ENCODE peak calls at places on chromosomes 6 and 20, in nine cellular contexts. X is stimulated activated CD4-positive, alpha-beta T cell treated with anti-CD3 and anti-CD28 coated beads, Interleukin-1b, Interleukin-23, amount 100 ng/mL, for 4 hours; O is activated effector memory CD4-positive, alpha-beta T cell treated with anti-CD3 and anti-CD28 coated beads, Interleukin-2, amount 50 U/mL, for 16 hours; T is breast epithelium; B is stimulated activated CD8-positive, alpha-beta memory T cell treated with anti-CD3 and anti-CD28 coated beads, Interleukin-4, amount 100 ng/mL, for 24 hours; C is NCI-H510A treated with DMSO at 0.1 percent for 48 hours; A is activated CD4-positive, alpha-beta T cell treated with anti-CD3 and anti-CD28 coated beads, Interleukin-2, amount 50 U/mL, for 1 hour; M is HS-5; Y is cardiac muscle cell. H is an unnamed sample.

GRCh38 chr6:77536701-77537100 is 73.4 kb upstream of the HTR1B start:
- DNase-seq in C (no peak), T (no peak), Y (no peak), M (no peak), O (no peak), B (no peak), X (no peak), A (no peak), H (no peak)

GRCh38 chr6:42279144-42279781 is 61.6 kb upstream of the MRPS10 start:
- DNase-seq in T (no peak), A (no peak), C (no peak), M (no peak), O (peak), B (no peak), Y (no peak), X (no peak), H (no peak)

GRCh38 chr20:23917024-23917725 is 37.6 kb upstream of the CST5 start:
- DNase-seq in M (no peak), X (no peak), B (no peak), C (no peak), Y (no peak), A (no peak), T (no peak), O (no peak), H (no peak)

GRCh38 chr6:158185729-158186456 is 17.7 kb downstream of the GTF2H5 start:
- DNase-seq in T (no peak), C (no peak), M (peak), B (no peak), Y (no peak), A (no peak), X (no peak), O (no peak), H (no peak)

GRCh38 chr20:62859721-62860120 is 1.9 kb downstream of the TCFL5 start:
- DNase-seq in M (no peak), B (no peak), A (no peak), O (no peak), Y (no peak), X (no peak), T (peak), C (no peak), H (no peak)

GRCh38 chr6:25660512-25660911 is 8.5 kb downstream of the SCGN start:
- DNase-seq in B (no peak), Y (no peak), T (no peak), O (no peak), X (no peak), C (peak), M (peak), A (no peak), H (no peak)

GRCh38 chr6:157045831-157046454 is 268.8 kb downstream of the ARID1B start:
- DNase-seq in B (no peak), T (no peak), C (peak), X (no peak), Y (peak), O (no peak), M (peak), A (no peak), H (no peak)

GRCh38 chr20:21183722-21184121 is 57.8 kb downstream of the KIZ start:
- DNase-seq in C (no peak), T (no peak), A (no peak), M (no peak), X (no peak), B (no peak), Y (no peak), O (no peak), H (no peak)

GRCh38 chr6:167541544-167541943 is 216.7 kb downstream of the TTLL2 start:
- DNase-seq in O (no peak), T (no peak), A (no peak), B (no peak), C (no peak), Y (no peak), X (no peak), M (no peak), H (no peak)

GRCh38 chr6:144602523-144603180 is 317.5 kb downstream of the UTRN start:
- DNase-seq in Y (no peak), B (no peak), C (no peak), T (no peak), A (no peak), M (no peak), O (no peak), X (no peak), H (no peak)

GRCh38 chr20:63881451-63882226 is 13.3 kb upstream of the DNAJC5 start:
- DNase-seq in Y (no peak), O (no peak), A (no peak), M (no peak), C (no peak), X (no peak), B (no peak), T (no peak), H (no peak)

GRCh38 chr6:124430741-124431140 is 531.5 kb upstream of the RNF217 start:
- DNase-seq in O (no peak), X (no peak), C (no peak), T (no peak), B (no peak), M (no peak), Y (no peak), A (no peak), H (no peak)

GRCh38 chr6:160139420-160139851 is 17.8 kb downstream of the SLC22A1 start:
- DNase-seq in O (no peak), C (no peak), X (no peak), A (no peak), Y (no peak), T (no peak), M (peak), B (no peak), H (no peak)

GRCh38 chr6:1313755-1314503 is 2.0 kb downstream of the FOXQ1 start:
- DNase-seq in C (no peak), Y (peak), M (no peak), T (no peak), X (no peak), O (no peak), A (no peak), B (no peak), H (peak)

GRCh38 chr20:19992996-19993908 is 23.9 kb upstream of the NAA20 start:
- DNase-seq in T (no peak), Y (no peak), X (no peak), B (no peak), O (no peak), M (peak), A (no peak), C (no peak), H (no peak)

GRCh38 chr6:132819405-132820145 is 5.2 kb downstream of the RPS12 start:
- DNase-seq in T (no peak), X (no peak), C (no peak), B (no peak), O (no peak), A (no peak), Y (no peak), M (peak), H (no peak)

GRCh38 chr6:13120483-13121482 is 207.6 kb downstream of the TBC1D7 start:
- DNase-seq in T (no peak), B (no peak), M (no peak), X (no peak), A (no peak), C (no peak), O (no peak), Y (peak), H (no peak)

GRCh38 chr6:82989891-82990290 is 75.8 kb downstream of the UBE3D start:
- DNase-seq in X (no peak), C (no peak), T (no peak), M (no peak), Y (no peak), O (no peak), B (no peak), A (no peak), H (no peak)

GRCh38 chr6:132763269-132763668 is 5.6 kb upstream of the VNN2 start:
- DNase-seq in M (no peak), C (no peak), X (peak), Y (no peak), T (no peak), B (peak), A (peak), O (peak), H (no peak)

GRCh38 chr6:32083812-32084768 is 25.0 kb downstream of the TNXB start:
- DNase-seq in Y (no peak), X (no peak), M (no peak), A (no peak), O (no peak), B (no peak), T (no peak), C (no peak), H (no peak)

H was measured in progenitor cell of endocrine pancreas.